ENCODE peak calls at places on chromosomes 3 and 15, in five cellular contexts. One of them, this sample, is unnamed.

GRCh38 chr3:16174389-16174788 is at the start of gene GALNT15:
- DNase-seq in hepatocyte: peak; percentile 76
- DNase-seq in GM23338: no peak
- DNase-seq in neural progenitor cell: peak; percentile 25
- DNase-seq in GM23248: peak; percentile 99
- DNase-seq in this sample: no peak

GRCh38 chr3:99365396-99365795 is 273.0 kb upstream of the COL8A1 start:
- DNase-seq in hepatocyte: no peak
- DNase-seq in GM23338: no peak
- DNase-seq in neural progenitor cell: no peak
- DNase-seq in GM23248: peak; percentile 19
- DNase-seq in this sample: peak; percentile 78

GRCh38 chr3:195876297-195877031 is 31.9 kb downstream of the TNK2 start:
- DNase-seq in hepatocyte: peak; percentile 51
- DNase-seq in GM23338: no peak
- DNase-seq in neural progenitor cell: no peak
- DNase-seq in GM23248: no peak
- DNase-seq in this sample: peak; percentile 90

GRCh38 chr3:128379768-128380167 is 86.9 kb downstream of the DNAJB8 start:
- DNase-seq in hepatocyte: no peak
- DNase-seq in GM23338: no peak
- DNase-seq in neural progenitor cell: no peak
- DNase-seq in GM23248: peak; percentile 12
- DNase-seq in this sample: no peak

GRCh38 chr3:175208316-175208715 is 349.2 kb downstream of the NAALADL2 start:
- DNase-seq in hepatocyte: no peak
- DNase-seq in GM23338: no peak
- DNase-seq in neural progenitor cell: peak; percentile 20
- DNase-seq in GM23248: peak; percentile 11
- DNase-seq in this sample: no peak

GRCh38 chr3:51535146-51536019 is 3.1 kb upstream of the RAD54L2 start:
- DNase-seq in hepatocyte: no peak
- DNase-seq in GM23338: no peak
- DNase-seq in neural progenitor cell: no peak
- DNase-seq in GM23248: no peak
- DNase-seq in this sample: no peak

GRCh38 chr3:62119139-62119538 is 254.2 kb downstream of the FEZF2 start:
- DNase-seq in hepatocyte: no peak
- DNase-seq in GM23338: peak; percentile 20
- DNase-seq in neural progenitor cell: no peak
- DNase-seq in GM23248: no peak
- DNase-seq in this sample: no peak

GRCh38 chr3:2635511-2635910 is 474.7 kb downstream of the IL5RA start:
- DNase-seq in hepatocyte: no peak
- DNase-seq in GM23338: no peak
- DNase-seq in neural progenitor cell: no peak
- DNase-seq in GM23248: no peak
- DNase-seq in this sample: no peak

GRCh38 chr3:99929409-99930139 is 111.9 kb downstream of the CMSS1 start:
- DNase-seq in hepatocyte: peak; percentile 35
- DNase-seq in GM23338: no peak
- DNase-seq in neural progenitor cell: no peak
- DNase-seq in GM23248: peak; percentile 71
- DNase-seq in this sample: peak; percentile 53

GRCh38 chr3:37197810-37198371 is 23.5 kb upstream of the LRRFIP2 start:
- DNase-seq in hepatocyte: no peak
- DNase-seq in GM23338: no peak
- DNase-seq in neural progenitor cell: peak; percentile 76
- DNase-seq in GM23248: peak; percentile 76
- DNase-seq in this sample: peak; percentile 53

GRCh38 chr15:82647045-82647834 is at the start of gene CPEB1:
- DNase-seq in hepatocyte: peak; percentile 68
- DNase-seq in GM23338: peak; percentile 75
- DNase-seq in neural progenitor cell: peak; percentile 65
- DNase-seq in GM23248: peak; percentile 81
- DNase-seq in this sample: no peak
- H2AFZ ChIP-seq in hepatocyte: peak within 1 kb of the TSS; percentile 81
- H2AFZ ChIP-seq in GM23338: peak within 1 kb of the TSS; percentile 94
- H2AFZ ChIP-seq in neural progenitor cell: peak within 1 kb of the TSS; percentile 99
- H2AFZ ChIP-seq in GM23248: peak within 1 kb of the TSS; percentile 80
- H2AFZ ChIP-seq in this sample: peak within 1 kb of the TSS; percentile 38

GRCh38 chr3:120597445-120598049 is 1.4 kb downstream of the NDUFB4 start:
- DNase-seq in hepatocyte: no peak
- DNase-seq in GM23338: no peak
- DNase-seq in neural progenitor cell: no peak
- DNase-seq in GM23248: no peak
- DNase-seq in this sample: no peak
- H4K20me1 ChIP-seq in hepatocyte: peaks cover 13% of the 10 kb centered on the region
- H4K20me1 ChIP-seq in GM23338: no peaks in the 10 kb centered on the region
- H4K20me1 ChIP-seq in neural progenitor cell: peaks cover 38% of the 10 kb centered on the region
- H4K20me1 ChIP-seq in GM23248: no peaks in the 10 kb centered on the region
- H4K20me1 ChIP-seq in this sample: peaks cover 4% of the 10 kb centered on the region

GRCh38 chr3:138861755-138862333 is 27.1 kb upstream of the PIK3CB start:
- DNase-seq in hepatocyte: peak; percentile 8
- DNase-seq in GM23338: peak; percentile 69
- DNase-seq in neural progenitor cell: peak; percentile 61
- DNase-seq in GM23248: peak; percentile 90
- DNase-seq in this sample: no peak
- TF ChIP-seq EZH2phosphoT487 in hepatocyte: no peak
- TF ChIP-seq EZH2phosphoT487 in GM23338: no peak
- TF ChIP-seq EZH2phosphoT487 in neural progenitor cell: no peak
- TF ChIP-seq EZH2phosphoT487 in GM23248: no peak
- TF ChIP-seq EZH2phosphoT487 in this sample: no peak

GRCh38 chr15:38074029-38074428 is 139.6 kb downstream of the TMCO5A start:
- DNase-seq in hepatocyte: no peak
- DNase-seq in GM23338: no peak
- DNase-seq in neural progenitor cell: no peak
- DNase-seq in GM23248: peak; percentile 33
- DNase-seq in this sample: peak; percentile 36
- H2AFZ ChIP-seq in hepatocyte: peak overlapping the region; percentile 85
- H2AFZ ChIP-seq in GM23338: no peak overlapping the region
- H2AFZ ChIP-seq in neural progenitor cell: peak overlapping the region; percentile 75
- H2AFZ ChIP-seq in GM23248: peak overlapping the region; percentile 95
- H2AFZ ChIP-seq in this sample: peak overlapping the region; percentile 94

DNA sequence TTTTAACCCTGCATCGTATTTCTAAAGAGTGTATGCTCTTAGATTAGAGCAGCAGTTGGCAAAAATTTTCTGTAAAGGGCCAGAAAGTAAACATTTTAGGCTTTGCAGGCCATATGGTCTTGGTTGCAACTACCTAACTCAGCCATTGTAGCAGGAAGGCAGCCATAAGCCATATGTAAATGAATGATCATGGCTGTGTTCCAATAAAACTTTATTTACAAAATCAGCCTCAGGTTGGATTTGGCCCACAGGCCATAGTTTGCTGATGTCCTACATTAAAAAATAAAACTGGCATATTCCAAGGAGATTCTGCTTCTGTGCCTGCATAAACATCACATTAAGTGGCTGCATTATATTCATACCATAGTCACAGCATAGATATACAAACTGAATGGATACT is 134.9 kb downstream of the STT3B start:
- DNase-seq in hepatocyte: no peak
- DNase-seq in GM23338: no peak
- DNase-seq in neural progenitor cell: no peak
- DNase-seq in GM23248: no peak
- DNase-seq in this sample: no peak
- H4K20me1 ChIP-seq in hepatocyte: no peaks in the 10 kb centered on the region
- H4K20me1 ChIP-seq in GM23338: peaks cover 4% of the 10 kb centered on the region
- H4K20me1 ChIP-seq in neural progenitor cell: no peaks in the 10 kb centered on the region
- H4K20me1 ChIP-seq in GM23248: no peaks in the 10 kb centered on the region
- H4K20me1 ChIP-seq in this sample: no peaks in the 10 kb centered on the region

DNA sequence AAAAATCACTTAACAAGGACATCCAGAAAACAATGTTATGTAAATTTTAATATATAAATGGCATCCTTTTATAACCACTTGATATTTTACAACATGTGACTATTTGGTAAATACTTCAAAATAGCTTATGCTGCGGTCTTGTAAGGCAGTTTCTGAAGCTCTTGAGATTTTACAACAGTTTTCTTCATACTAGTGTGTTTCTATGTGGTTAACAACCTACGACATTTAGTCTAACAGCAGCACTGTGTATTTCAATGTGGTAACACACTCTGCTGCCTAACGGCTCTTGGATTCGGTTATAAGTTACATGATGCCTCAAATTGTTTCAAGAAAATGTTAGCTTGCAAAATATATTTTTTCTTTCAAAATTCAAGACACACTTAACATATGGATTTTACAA is 12.9 kb upstream of the MELTF start:
- DNase-seq in hepatocyte: no peak
- DNase-seq in GM23338: no peak
- DNase-seq in neural progenitor cell: no peak
- DNase-seq in GM23248: no peak
- DNase-seq in this sample: no peak
- TF ChIP-seq EZH2phosphoT487 in hepatocyte: no peak
- TF ChIP-seq EZH2phosphoT487 in GM23338: no peak
- TF ChIP-seq EZH2phosphoT487 in neural progenitor cell: no peak
- TF ChIP-seq EZH2phosphoT487 in GM23248: no peak
- TF ChIP-seq EZH2phosphoT487 in this sample: no peak

DNA sequence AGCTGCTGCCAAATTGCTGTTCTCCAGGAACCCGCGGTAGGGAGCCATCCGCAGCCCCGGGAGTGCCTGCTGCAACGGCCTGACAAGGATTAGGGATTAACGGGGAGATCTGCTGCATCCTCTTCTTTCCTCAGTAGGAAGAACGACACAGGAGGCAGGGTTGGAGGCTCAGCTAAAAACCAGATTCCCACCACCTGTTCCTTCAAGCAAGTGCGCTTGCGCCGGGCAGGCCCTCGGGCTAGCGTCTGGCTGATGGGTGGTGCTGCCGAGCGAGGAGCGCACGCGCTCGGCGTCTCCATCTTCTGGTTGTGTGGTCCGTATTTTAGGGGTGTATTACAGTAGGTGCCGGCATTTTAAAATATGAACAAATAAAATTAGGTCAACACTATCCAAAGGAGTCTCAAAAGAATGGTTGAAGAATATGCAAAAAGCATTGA is 25.4 kb upstream of the SLC25A26 start:
- DNase-seq in hepatocyte: peak; percentile 60
- DNase-seq in GM23338: peak; percentile 83
- DNase-seq in neural progenitor cell: peak; percentile 89
- DNase-seq in GM23248: peak; percentile 76
- DNase-seq in this sample: peak; percentile 46
- H2AFZ ChIP-seq in hepatocyte: no peak overlapping the region
- H2AFZ ChIP-seq in GM23338: peak overlapping the region; percentile 53
- H2AFZ ChIP-seq in neural progenitor cell: peak overlapping the region; percentile 43
- H2AFZ ChIP-seq in GM23248: peak overlapping the region; percentile 49
- H2AFZ ChIP-seq in this sample: peak overlapping the region; percentile 76

GRCh38 chr3:33438284-33438668 is 1.9 kb downstream of the UBP1 start:
- DNase-seq in hepatocyte: peak; percentile 14
- DNase-seq in GM23338: no peak
- DNase-seq in neural progenitor cell: peak; percentile 18
- DNase-seq in GM23248: peak; percentile 76
- DNase-seq in this sample: peak; percentile 36
- H4K20me1 ChIP-seq in hepatocyte: peaks cover 51% of the 10 kb centered on the region
- H4K20me1 ChIP-seq in GM23338: peaks cover 51% of the 10 kb centered on the region
- H4K20me1 ChIP-seq in neural progenitor cell: peaks cover 48% of the 10 kb centered on the region
- H4K20me1 ChIP-seq in GM23248: peaks cover 13% of the 10 kb centered on the region
- H4K20me1 ChIP-seq in this sample: peaks cover 51% of the 10 kb centered on the region

DNA sequence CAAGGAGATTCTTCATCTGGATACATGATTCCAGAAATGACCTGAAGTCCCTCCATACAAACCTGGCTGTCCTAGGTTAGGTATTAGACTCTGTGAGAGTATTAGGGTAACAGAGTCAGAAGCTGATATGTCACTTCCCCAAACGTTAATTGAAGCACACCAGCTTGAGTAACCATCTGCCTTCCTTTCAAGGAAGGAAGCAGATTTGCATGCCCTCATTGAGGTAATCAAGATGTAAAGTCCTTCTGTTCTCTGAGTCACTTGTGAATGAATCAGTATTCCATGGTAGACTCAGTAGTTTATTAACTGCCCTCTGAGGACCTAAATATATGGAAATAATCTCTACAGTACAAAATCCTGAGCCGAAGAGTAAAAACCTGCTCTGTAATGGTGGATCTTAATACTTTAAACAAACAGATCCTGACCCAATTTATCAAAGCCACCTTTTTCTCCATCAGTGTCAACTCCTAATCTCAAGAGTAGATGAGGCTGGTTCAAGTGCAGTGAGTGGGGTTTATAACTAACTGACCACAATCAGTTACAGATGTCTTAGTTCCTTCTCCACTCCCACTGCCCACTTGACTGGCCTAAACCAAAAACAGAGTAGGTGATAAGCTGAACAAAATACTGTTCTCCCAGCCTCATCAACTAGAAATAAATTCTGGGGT is 246.2 kb upstream of the CHRM5 start:
- DNase-seq in hepatocyte: no peak
- DNase-seq in GM23338: no peak
- DNase-seq in neural progenitor cell: no peak
- DNase-seq in GM23248: peak; percentile 83
- DNase-seq in this sample: peak; percentile 63
- TF ChIP-seq EZH2phosphoT487 in hepatocyte: no peak
- TF ChIP-seq EZH2phosphoT487 in GM23338: no peak
- TF ChIP-seq EZH2phosphoT487 in neural progenitor cell: no peak
- TF ChIP-seq EZH2phosphoT487 in GM23248: no peak
- TF ChIP-seq EZH2phosphoT487 in this sample: no peak

GRCh38 chr3:81299486-81299885 is 462.0 kb downstream of the GBE1 start:
- DNase-seq in hepatocyte: no peak
- DNase-seq in GM23338: no peak
- DNase-seq in neural progenitor cell: no peak
- DNase-seq in GM23248: no peak
- DNase-seq in this sample: peak; percentile 41

GRCh38 chr3:81302045-81302444 is 459.4 kb downstream of the GBE1 start:
- DNase-seq in hepatocyte: peak; percentile 67
- DNase-seq in GM23338: peak; percentile 65
- DNase-seq in neural progenitor cell: peak; percentile 58
- DNase-seq in GM23248: peak; percentile 70
- DNase-seq in this sample: peak; percentile 68

GRCh38 chr3:81301230-81301629 is 460.2 kb downstream of the GBE1 start:
- DNase-seq in hepatocyte: no peak
- DNase-seq in GM23338: no peak
- DNase-seq in neural progenitor cell: no peak
- DNase-seq in GM23248: no peak
- DNase-seq in this sample: no peak

GRCh38 chr3:81303326-81303725 is 458.1 kb downstream of the GBE1 start:
- DNase-seq in hepatocyte: no peak
- DNase-seq in GM23338: no peak
- DNase-seq in neural progenitor cell: no peak
- DNase-seq in GM23248: no peak
- DNase-seq in this sample: no peak

GRCh38 chr3:81300324-81300927 is 461.0 kb downstream of the GBE1 start:
- DNase-seq in hepatocyte: peak; percentile 13
- DNase-seq in GM23338: no peak
- DNase-seq in neural progenitor cell: no peak
- DNase-seq in GM23248: no peak
- DNase-seq in this sample: peak; percentile 59
- H2AFZ ChIP-seq in hepatocyte: no peak overlapping the region
- H2AFZ ChIP-seq in GM23338: no peak overlapping the region
- H2AFZ ChIP-seq in neural progenitor cell: no peak overlapping the region
- H2AFZ ChIP-seq in GM23248: peak overlapping the region; percentile 9
- H2AFZ ChIP-seq in this sample: peak overlapping the region; percentile 14